ENCODE peak calls at places on chromosomes 11 and 22, in five cellular contexts. E is suprapubic skin, S is right lobe of liver, H is tibial nerve, W is ovary. L is an unnamed sample.

GRCh38 chr11:72263363-72263762 is 19.4 kb upstream of the PHOX2A start:
- DNase-seq in H (no peak), S (no peak), W (no peak), E (no peak), L (no peak)

GRCh38 chr11:88102595-88102929 is 72.7 kb downstream of the RAB38 start:
- DNase-seq in S (no peak), H (no peak), E (no peak), W (no peak), L (no peak)

GRCh38 chr11:14643697-14644395 is at the start of gene PDE3B:
- DNase-seq in E (peak), H (no peak), W (peak), S (peak), L (no peak)

GRCh38 chr11:114304065-114304464 is 7.9 kb downstream of the NNMT start:
- DNase-seq in E (no peak), H (no peak), S (no peak), W (no peak), L (no peak)

GRCh38 chr22:32911526-32911925 is 110.0 kb downstream of the TIMP3 start:
- DNase-seq in E (no peak), H (no peak), S (no peak), W (no peak), L (no peak)

GRCh38 chr22:37887610-37888378 is 18.3 kb upstream of the MICALL1 start:
- DNase-seq in E (no peak), S (no peak), W (peak), H (no peak), L (no peak)

GRCh38 chr11:35454362-35454761 is 35.0 kb upstream of the SLC1A2 start:
- DNase-seq in W (no peak), E (no peak), S (no peak), H (no peak), L (no peak)

GRCh38 chr11:120134106-120134930 is 3.6 kb downstream of the TRIM29 start:
- DNase-seq in W (no peak), H (peak), E (peak), S (peak), L (peak)

GRCh38 chr22:24535348-24535747 is 19.6 kb downstream of the GUCD1 start:
- DNase-seq in S (no peak), W (no peak), H (no peak), E (no peak), L (no peak)

GRCh38 chr11:93740802-93741093 is 547 bp downstream of the TAF1D start:
- DNase-seq in S (peak), W (peak), H (peak), E (peak), L (no peak)

GRCh38 chr11:34266987-34267386 is 90.8 kb downstream of the ABTB2 start:
- DNase-seq in E (no peak), W (peak), S (no peak), H (no peak), L (no peak)

GRCh38 chr11:119091083-119091650 is 6.5 kb downstream of the HMBS start:
- DNase-seq in H (no peak), E (no peak), S (no peak), W (no peak), L (no peak)

GRCh38 chr11:118615282-118615979 is 8.0 kb downstream of the PHLDB1 start:
- DNase-seq in H (no peak), E (peak), S (peak), W (no peak), L (no peak)

GRCh38 chr11:128472128-128473110 is 114.9 kb downstream of the ETS1 start:
- DNase-seq in S (no peak), H (no peak), W (no peak), E (no peak), L (no peak)

GRCh38 chr11:47587733-47588326 is 1.4 kb downstream of the FAM180B start:
- DNase-seq in W (no peak), S (no peak), H (peak), E (peak), L (no peak)
- H3K4me3 ChIP-seq in W (no peak), S (no peak), H (no peak), E (peak), L (no peak)

DNA sequence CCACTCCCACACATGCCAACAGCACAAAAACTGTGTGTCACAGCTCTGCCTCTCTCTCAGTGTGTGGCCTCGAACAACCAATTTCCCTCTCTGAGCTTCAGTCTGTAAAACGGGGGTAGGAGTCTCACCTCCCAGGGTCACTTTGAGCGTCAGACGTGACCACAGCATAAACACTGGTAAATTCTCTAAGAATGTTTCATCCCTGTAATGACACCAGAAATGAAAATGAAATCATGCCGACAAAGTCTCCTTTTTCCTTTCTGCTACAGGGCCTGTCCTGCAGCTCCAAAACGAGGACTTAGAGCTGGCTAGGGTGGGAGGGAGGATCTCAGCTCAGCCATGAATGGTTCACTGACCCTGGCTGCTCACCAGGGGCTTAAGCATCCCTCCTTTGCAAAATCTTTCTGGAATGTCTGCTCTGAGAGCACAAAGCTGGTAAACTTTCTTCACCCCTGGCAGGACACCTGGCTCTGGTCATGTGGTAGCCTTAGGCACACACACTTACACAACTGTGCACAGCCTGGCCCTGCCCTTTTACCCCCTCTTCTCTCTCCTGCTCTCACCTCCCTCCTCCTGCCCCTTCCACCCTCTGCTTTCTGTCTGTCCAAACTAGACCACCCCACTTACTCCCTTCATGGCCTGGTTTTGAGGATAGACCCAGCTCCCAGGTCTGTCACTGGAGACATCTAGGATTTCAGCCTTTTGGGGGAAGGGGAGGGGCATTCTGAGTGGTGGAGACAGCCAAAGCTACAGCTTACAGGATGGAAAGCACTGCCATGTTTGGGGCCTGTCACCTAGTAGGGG is 12.3 kb upstream of the TSKU start:
- DNase-seq in H (peak), E (peak), S (peak), W (peak), L (no peak)
- H3K27ac ChIP-seq in H (peak), E (peak), S (peak), W (peak), L (peak)

GRCh38 chr22:50250555-50251471 is at the start of gene HDAC10:
- DNase-seq in E (no peak), W (peak), S (peak), H (no peak), L (no peak)
- TF ChIP-seq POLR2A in E (no peak), W (no peak), S (peak), H (no peak), L (no peak)

GRCh38 chr22:30204742-30205111 is 41.8 kb downstream of the LIF start:
- DNase-seq in W (peak), S (no peak), E (peak), H (no peak), L (no peak)

GRCh38 chr22:30204015-30204741 is 42.4 kb downstream of the LIF start:
- DNase-seq in W (no peak), E (peak), S (no peak), H (no peak), L (no peak)

GRCh38 chr22:30206964-30207363 is 39.6 kb downstream of the LIF start:
- DNase-seq in W (no peak), E (peak), S (no peak), H (no peak), L (no peak)

GRCh38 chr22:30202531-30203006 is 44.0 kb downstream of the LIF start:
- DNase-seq in W (peak), H (no peak), S (no peak), E (peak), L (no peak)

DNA sequence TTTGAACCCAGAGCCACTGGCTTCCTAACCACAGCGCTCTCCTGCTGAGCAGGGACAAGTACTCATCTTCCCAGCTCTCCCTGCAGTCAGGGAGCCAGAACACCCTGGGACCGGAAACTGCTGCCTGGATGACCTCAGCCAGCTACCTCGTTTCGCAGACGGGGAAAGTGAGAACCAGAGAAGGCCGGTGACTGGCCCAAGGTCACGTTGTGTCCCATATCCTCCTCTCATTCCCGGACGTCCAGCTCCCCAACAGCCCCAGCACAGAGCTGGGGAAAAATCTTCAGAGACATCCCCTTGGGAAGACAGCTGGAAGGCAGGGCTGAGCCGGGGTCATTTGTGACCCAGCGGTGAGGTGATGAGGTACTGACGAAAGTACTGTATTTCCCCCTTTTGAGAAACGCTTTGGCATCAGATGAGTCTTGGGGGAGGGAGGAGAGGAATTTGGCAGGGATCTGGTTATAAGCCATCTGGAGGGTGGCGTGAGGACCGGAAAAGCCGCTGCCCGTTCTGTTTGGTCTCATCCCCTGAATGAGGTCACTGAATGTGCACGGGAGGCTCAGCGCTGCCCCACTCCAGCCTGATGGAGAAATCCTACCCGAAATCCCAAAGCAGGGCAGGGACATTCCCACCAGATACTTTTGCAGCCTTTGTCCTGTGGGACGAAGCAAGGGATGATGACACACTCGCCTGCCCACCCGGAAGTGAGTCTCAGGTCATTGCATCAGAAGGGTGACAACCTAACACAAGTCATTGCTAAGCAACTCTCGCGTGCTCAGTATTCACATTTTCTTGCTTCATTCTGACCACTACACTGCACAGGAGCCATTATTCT is 41.1 kb downstream of the LIF start:
- DNase-seq in W (no peak), E (peak), S (no peak), H (peak), L (peak)
- H3K4me3 ChIP-seq in W (no peak), E (no peak), S (no peak), H (no peak), L (no peak)

GRCh38 chr22:20154602-20155183 is 3.8 kb upstream of the CCDC188 start:
- DNase-seq in E (no peak), H (no peak), W (no peak), S (no peak), L (no peak)
- H3K27ac ChIP-seq in E (no peak), H (no peak), W (no peak), S (no peak), L (no peak)

DNA sequence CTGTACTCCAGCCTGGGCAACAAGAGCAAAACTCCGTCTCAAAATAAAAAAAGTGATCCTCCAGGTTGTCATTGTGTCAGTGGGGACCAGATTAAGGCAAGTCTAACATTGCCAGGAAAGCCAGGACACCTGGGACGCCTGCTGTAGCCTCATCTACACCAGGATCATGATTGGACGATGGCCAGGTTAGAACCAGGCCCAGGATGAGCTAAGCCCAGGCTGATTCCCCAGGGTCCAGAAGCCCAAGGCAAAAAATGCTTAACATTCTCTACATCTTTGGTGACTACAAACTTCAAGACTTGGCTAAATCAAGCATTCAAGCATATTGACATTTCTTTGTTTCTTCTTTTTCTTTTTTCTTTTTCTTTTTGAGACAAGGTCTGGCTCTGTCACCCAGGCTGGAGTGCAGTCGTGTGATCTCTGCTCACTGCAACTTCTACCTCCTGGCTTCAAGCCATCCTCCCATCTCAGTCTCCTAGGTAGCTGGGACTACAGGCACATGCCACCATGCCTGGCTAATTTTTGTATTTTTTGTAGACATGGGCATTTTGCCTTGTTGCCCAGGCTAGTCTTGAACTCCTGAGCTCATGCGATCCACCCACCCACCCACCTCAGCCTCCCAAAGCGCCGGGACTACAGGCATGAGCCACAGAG is 12.7 kb upstream of the PTPRJ start:
- DNase-seq in E (no peak), S (no peak), H (no peak), W (no peak), L (no peak)
- TF ChIP-seq POLR2A in E (no peak), S (no peak), H (no peak), W (no peak), L (no peak)

GRCh38 chr11:75852406-75853017 is 37.5 kb downstream of the UVRAG start:
- DNase-seq in S (no peak), H (no peak), E (no peak), W (no peak), L (no peak)

GRCh38 chr11:75850787-75851186 is 35.8 kb downstream of the UVRAG start:
- DNase-seq in E (no peak), S (no peak), H (no peak), W (no peak), L (no peak)

GRCh38 chr11:75853971-75854370 is 39.0 kb downstream of the UVRAG start:
- DNase-seq in H (no peak), E (no peak), S (no peak), W (no peak), L (no peak)

GRCh38 chr11:75851203-75851602 is 36.2 kb downstream of the UVRAG start:
- DNase-seq in S (no peak), W (no peak), H (no peak), E (no peak), L (no peak)

DNA sequence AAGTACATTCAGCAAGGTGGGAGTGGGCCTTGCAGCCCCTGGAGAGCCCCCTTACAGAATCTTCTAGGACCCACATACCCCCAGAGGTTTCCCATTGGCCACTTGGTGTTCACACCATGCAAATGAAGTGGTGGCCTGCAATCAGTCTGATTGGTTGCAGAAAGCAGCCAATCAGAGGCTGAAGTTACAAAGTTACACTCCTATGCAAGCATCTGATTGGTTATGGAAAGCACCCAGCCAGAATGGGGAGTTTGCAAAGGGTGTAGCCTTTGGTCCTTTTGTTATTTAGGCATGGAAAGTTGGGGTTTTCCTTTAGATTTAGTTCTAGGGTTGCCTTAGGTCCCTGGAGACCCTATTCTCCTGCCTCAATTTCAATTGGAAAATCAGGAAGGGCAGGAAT is 34.9 kb downstream of the UVRAG start:
- DNase-seq in W (no peak), E (no peak), S (no peak), H (no peak), L (no peak)
- H3K4me3 ChIP-seq in W (no peak), E (no peak), S (no peak), H (no peak), L (no peak)